ENCODE peak calls at places on chromosomes 3 and 15, in seven cellular contexts. E, R, V, J, C, D and Q are unnamed samples.

GRCh38 chr3:169075710-169076109 is 587.8 kb downstream of the MECOM start:
- DNase-seq in E (no peak), J (no peak), R (no peak), D (no peak), C (no peak), V (no peak), Q (no peak)

GRCh38 chr3:20575153-20575552 is 389.1 kb upstream of the SGO1 start:
- DNase-seq in J (no peak), E (no peak), C (no peak), D (no peak), R (no peak), V (no peak), Q (no peak)

GRCh38 chr3:64294771-64295170 is 69.5 kb upstream of the PRICKLE2 start:
- DNase-seq in E (no peak), D (no peak), V (no peak), J (no peak), C (no peak), R (no peak), Q (no peak)

GRCh38 chr3:151873433-151873832 is at the start of gene SUCNR1:
- DNase-seq in R (no peak), E (no peak), C (no peak), D (no peak), J (no peak), V (no peak), Q (no peak)

GRCh38 chr3:178420033-178420432 is 116.2 kb upstream of the KCNMB2 start:
- DNase-seq in C (no peak), E (no peak), J (no peak), R (no peak), V (no peak), D (no peak), Q (no peak)

GRCh38 chr15:67085818-67086649 is 20.6 kb downstream of the SMAD3 start:
- DNase-seq in C (no peak), J (peak), D (no peak), E (no peak), R (no peak), V (no peak), Q (no peak)

GRCh38 chr15:45710657-45711056 is 75.8 kb downstream of the SQOR start:
- DNase-seq in D (no peak), C (no peak), J (no peak), V (peak), E (no peak), R (no peak), Q (no peak)

GRCh38 chr15:72340366-72340765 is 20.4 kb upstream of the CELF6 start:
- DNase-seq in C (no peak), V (no peak), E (no peak), D (no peak), R (no peak), J (peak), Q (no peak)

GRCh38 chr15:49145651-49146609 is 9.5 kb downstream of the COPS2 start:
- DNase-seq in V (no peak), E (no peak), R (peak), C (no peak), D (no peak), J (no peak), Q (no peak)

GRCh38 chr3:178205750-178206149 is 330.5 kb upstream of the KCNMB2 start:
- DNase-seq in J (no peak), V (no peak), D (no peak), E (no peak), R (no peak), C (no peak), Q (no peak)

GRCh38 chr3:16883057-16883725 is 1.6 kb upstream of the PLCL2 start:
- DNase-seq in R (peak), C (no peak), D (peak), V (no peak), E (no peak), J (no peak), Q (peak)

GRCh38 chr15:79219393-79220056 is 63.0 kb upstream of the ANKRD34C start:
- DNase-seq in R (no peak), E (no peak), J (no peak), D (peak), C (no peak), V (no peak), Q (no peak)

GRCh38 chr15:67879440-67880129 is 39.7 kb upstream of the RNU6-1 start:
- DNase-seq in D (no peak), E (no peak), R (no peak), C (no peak), V (no peak), J (no peak), Q (no peak)

GRCh38 chr3:69294014-69294771 is 91.7 kb downstream of the FRMD4B start:
- DNase-seq in R (no peak), V (no peak), C (no peak), E (no peak), D (no peak), J (no peak), Q (no peak)

GRCh38 chr3:167491626-167492025 is 17.8 kb upstream of the SERPINI2 start:
- DNase-seq in D (no peak), J (no peak), R (peak), E (no peak), V (no peak), C (no peak), Q (no peak)

GRCh38 chr15:41925209-41925608 is 31.4 kb upstream of the SPTBN5 start:
- DNase-seq in R (no peak), J (no peak), D (no peak), E (peak), V (no peak), C (no peak), Q (no peak)

GRCh38 chr15:57922780-57923179 is 142.7 kb downstream of the ALDH1A2 start:
- DNase-seq in R (no peak), D (no peak), J (no peak), C (peak), V (peak), E (peak), Q (no peak)

GRCh38 chr3:186949281-186949982 is 19.1 kb downstream of the ST6GAL1 start:
- DNase-seq in C (no peak), J (no peak), E (no peak), V (no peak), D (no peak), R (no peak), Q (no peak)

GRCh38 chr15:97096303-97096835 is 765.9 kb downstream of the NR2F2 start:
- DNase-seq in J (no peak), V (no peak), C (no peak), D (no peak), R (no peak), E (no peak), Q (no peak)

GRCh38 chr3:12875857-12876451 is 34.6 kb upstream of the RPL32 start:
- DNase-seq in D (no peak), V (peak), E (no peak), R (peak), C (peak), J (no peak), Q (no peak)

GRCh38 chr15:39127151-39127815 is 453.6 kb upstream of the THBS1 start:
- DNase-seq in D (no peak), R (no peak), C (no peak), V (no peak), E (no peak), J (no peak), Q (no peak)

GRCh38 chr15:55879181-55879580 is 114.2 kb downstream of the NEDD4 start:
- DNase-seq in J (no peak), C (no peak), V (no peak), E (no peak), R (no peak), D (no peak), Q (no peak)

GRCh38 chr3:78659386-78659987 is 1108.3 kb downstream of the ROBO1 start:
- DNase-seq in C (peak), J (no peak), V (peak), E (no peak), R (peak), D (no peak), Q (no peak)

GRCh38 chr3:184343200-184343876 is 5.9 kb downstream of the FAM131A start:
- DNase-seq in E (no peak), V (no peak), J (no peak), R (no peak), D (no peak), C (no peak), Q (no peak)

GRCh38 chr3:96813820-96814580 is 394 bp upstream of the EPHA6 start:
- DNase-seq in C (peak), V (peak), E (no peak), R (peak), D (peak), J (no peak), Q (peak)

GRCh38 chr3:146464005-146464595 is 5.3 kb downstream of the PLSCR2 start:
- DNase-seq in J (no peak), D (no peak), E (no peak), V (no peak), C (no peak), R (no peak), Q (no peak)

GRCh38 chr3:47423548-47424145 is 42.8 kb downstream of the PTPN23 start:
- DNase-seq in J (no peak), D (no peak), R (no peak), E (no peak), V (no peak), C (no peak), Q (no peak)

GRCh38 chr3:164962610-164963009 is 115.7 kb downstream of the SI start:
- DNase-seq in D (no peak), E (no peak), C (no peak), J (no peak), R (no peak), V (no peak), Q (no peak)

GRCh38 chr15:57667171-57667924 is 39.2 kb upstream of the POLR2M start:
- DNase-seq in V (no peak), C (no peak), D (no peak), E (no peak), R (peak), J (no peak), Q (no peak)

GRCh38 chr3:98657429-98657828 is 64.0 kb upstream of the CPOX start:
- DNase-seq in R (peak), C (peak), D (no peak), V (peak), E (no peak), J (no peak), Q (peak)

GRCh38 chr15:70299931-70300858 is 202.5 kb upstream of the TLE3 start:
- DNase-seq in D (no peak), V (peak), E (no peak), R (no peak), J (no peak), C (peak), Q (peak)

DNA sequence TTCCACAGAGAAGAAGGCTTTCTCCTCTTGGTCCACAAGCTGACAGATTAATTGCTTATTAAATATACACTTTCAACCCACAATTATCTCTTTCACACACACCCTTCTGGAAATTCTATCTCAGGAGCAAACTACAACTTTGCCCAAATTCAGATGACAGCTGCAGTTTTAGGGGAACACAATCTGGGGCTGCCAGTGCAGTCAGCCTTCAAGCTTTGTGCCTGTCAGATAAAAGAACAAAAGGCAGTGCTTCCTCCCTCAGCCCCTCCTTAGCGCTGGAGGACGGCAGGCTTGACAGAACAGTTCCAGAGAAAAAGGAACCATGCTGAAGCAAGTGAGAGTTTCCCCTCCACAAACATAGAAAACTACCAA is 99.6 kb downstream of the TMCC1 start:
- DNase-seq in V (no peak), R (peak), C (no peak), D (no peak), E (no peak), J (no peak), Q (no peak)
- TF ChIP-seq POLR2AphosphoS5 in V (no peak), R (no peak), C (no peak), D (no peak), E (no peak), J (no peak), Q (no peak)

DNA sequence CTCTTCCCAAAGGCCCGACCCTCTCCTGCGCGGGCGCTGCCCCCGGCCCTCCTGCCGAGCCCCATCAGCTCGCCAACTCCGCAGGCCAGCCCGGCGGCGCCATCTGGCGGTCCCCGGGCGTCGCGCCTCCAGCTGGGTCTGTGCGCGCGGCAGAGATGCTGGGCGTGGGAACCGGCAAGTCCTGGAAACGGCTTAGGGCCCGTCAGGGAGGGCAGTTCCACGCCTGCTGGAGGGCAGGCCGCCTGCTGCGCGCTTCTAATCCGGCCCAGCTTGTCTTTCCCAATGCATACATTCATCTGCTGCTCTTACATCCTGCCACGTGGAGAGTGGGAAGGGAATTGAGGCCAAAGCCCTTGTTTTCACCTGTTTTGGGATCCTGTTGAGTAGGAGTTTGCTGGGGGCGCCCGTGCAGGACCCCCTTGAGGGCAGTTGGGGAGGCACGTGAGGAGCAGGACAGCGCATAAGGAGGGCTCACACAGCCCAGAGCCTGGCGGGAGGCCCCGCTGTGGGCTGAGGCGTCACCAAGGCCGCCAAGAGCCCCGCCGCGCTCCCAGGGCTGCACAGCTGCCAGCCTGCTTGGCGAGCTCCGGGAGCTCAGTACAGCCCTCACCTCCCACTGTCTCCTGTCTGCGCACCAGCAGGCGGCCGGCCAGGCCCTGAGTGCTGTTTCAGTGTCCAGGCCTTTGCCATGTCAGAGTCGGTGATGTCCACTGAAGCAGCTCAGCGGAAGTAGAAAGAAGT is 165.6 kb downstream of the NSMCE3 start:
- DNase-seq in C (peak), E (peak), R (peak), D (no peak), V (peak), J (peak), Q (peak)
- H3K27ac ChIP-seq in C (no peak), E (peak), R (no peak), D (no peak), V (no peak), J (no peak), Q (no peak)

GRCh38 chr15:25051399-25052154 is 96.8 kb downstream of the SNRPN start:
- DNase-seq in E (peak), V (no peak), R (no peak), J (no peak), C (no peak), D (peak), Q (peak)
- TF ChIP-seq POLR2AphosphoS5 in E (no peak), V (no peak), R (no peak), J (no peak), C (no peak), D (no peak), Q (no peak)

DNA sequence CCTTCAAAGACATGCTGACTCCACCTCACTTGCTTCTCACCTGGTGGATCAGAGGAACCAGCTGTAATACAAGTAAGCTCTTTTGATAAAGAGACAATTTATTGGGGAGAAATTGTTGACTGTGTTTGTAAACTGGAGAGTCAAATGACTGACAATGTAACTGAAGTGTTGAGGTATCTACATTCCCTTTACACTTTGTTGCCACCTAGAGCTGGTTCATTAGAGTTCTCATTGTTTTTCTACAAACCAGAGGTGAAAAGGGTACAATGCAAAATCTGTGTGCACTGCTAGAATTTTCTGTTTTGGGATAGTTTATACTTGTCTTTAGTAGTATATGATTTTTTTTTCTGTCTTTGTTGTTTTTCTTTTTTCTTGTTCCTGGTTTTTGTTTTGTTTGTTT is 8.7 kb upstream of the LRRC58 start:
- DNase-seq in V (no peak), J (no peak), D (no peak), E (no peak), R (peak), C (no peak), Q (no peak)
- H3K27ac ChIP-seq in V (no peak), J (no peak), D (no peak), E (no peak), R (no peak), C (no peak), Q (no peak)

DNA sequence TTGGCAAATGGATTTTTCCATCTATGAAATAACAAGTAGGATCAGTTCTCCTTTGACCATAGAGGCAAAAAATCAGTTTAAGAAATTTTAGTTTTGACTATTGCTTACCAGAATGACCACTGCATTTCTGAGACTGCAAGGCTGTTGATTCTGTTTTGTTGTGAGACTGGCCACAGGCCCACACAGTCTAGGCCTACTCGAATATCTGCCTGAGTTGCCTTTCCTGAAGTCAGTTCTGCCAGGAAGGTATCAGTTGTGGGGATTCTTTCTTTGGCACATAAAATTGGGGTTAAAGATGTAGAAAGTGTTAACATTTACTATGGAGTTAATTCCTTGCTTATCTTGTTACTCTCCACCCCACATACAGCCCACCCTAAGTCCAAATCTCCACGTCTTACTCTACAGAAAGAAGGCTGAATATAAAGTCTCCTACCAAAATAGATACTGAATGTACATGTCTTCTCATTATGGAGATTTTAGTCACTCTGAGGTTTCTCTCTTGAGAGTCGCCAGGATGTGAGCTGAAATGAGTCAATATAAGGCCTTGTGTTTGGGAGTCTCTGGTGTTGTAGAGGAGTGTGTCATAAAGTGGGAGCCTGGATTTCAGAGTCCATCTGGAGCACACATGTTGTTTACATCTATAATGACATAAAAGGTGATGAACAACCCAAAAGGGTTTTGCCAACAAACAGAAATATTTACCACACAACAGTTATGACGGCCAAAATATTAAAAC is 45.0 kb upstream of the WWTR1 start:
- DNase-seq in E (no peak), J (no peak), C (no peak), D (no peak), V (no peak), R (no peak), Q (no peak)
- TF ChIP-seq POLR2AphosphoS5 in E (no peak), J (no peak), C (no peak), D (no peak), V (no peak), R (no peak), Q (no peak)

GRCh38 chr3:76043746-76044145 is 258.4 kb upstream of the ZNF717 start:
- DNase-seq in V (no peak), J (no peak), D (no peak), E (no peak), C (no peak), R (peak), Q (no peak)
- H3K27ac ChIP-seq in V (no peak), J (no peak), D (no peak), E (no peak), C (no peak), R (peak), Q (no peak)

DNA sequence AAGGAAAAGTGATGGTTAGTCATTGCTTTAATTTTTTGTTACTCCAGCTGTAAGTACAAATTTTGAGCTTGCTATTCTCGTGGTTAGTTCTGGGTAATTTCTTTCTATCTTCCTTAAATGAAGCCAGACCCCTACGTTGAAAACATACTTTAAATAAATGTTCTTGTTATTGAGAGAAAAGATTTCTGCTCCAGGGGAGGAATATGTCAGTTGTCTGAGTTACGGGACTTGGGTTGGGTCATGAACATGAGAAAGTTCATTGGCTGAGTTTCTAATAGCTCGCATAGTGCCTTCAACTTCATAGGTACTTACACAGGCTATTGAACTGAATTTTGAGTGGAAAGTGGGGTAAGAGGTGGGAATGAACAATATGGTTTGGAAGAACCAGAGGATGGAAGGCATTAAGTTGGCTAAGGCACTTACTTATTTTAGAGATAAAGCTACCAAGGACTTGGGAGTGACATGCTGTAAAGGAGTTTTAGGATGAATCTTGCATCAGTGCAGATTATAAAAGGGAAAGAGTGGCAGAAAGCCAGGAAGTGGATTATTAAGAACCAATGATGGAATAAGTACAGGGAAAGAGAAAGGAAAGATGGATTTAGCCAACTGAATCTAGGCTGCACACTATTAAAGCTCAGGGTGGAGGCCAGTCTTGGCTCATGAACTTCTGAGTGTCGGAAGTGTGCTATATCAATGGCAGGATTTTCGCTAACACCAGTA is 1.4 kb downstream of the RPSA start:
- DNase-seq in V (no peak), R (no peak), D (no peak), J (peak), E (no peak), C (no peak), Q (no peak)
- TF ChIP-seq POLR2AphosphoS5 in V (no peak), R (peak), D (no peak), J (no peak), E (no peak), C (no peak), Q (no peak)

GRCh38 chr3:66437341-66437929 is 63.4 kb downstream of the LRIG1 start:
- DNase-seq in E (no peak), R (no peak), D (no peak), V (no peak), C (no peak), J (no peak), Q (no peak)

GRCh38 chr3:66432767-66433521 is 67.9 kb downstream of the LRIG1 start:
- DNase-seq in V (no peak), R (no peak), E (no peak), C (no peak), D (no peak), J (no peak), Q (no peak)

GRCh38 chr3:66438045-66438444 is 62.8 kb downstream of the LRIG1 start:
- DNase-seq in J (no peak), R (no peak), V (no peak), E (no peak), D (no peak), C (no peak), Q (no peak)

GRCh38 chr3:66433522-66433782 is 67.4 kb downstream of the LRIG1 start:
- DNase-seq in V (no peak), D (no peak), R (no peak), C (no peak), E (no peak), J (no peak), Q (no peak)

DNA sequence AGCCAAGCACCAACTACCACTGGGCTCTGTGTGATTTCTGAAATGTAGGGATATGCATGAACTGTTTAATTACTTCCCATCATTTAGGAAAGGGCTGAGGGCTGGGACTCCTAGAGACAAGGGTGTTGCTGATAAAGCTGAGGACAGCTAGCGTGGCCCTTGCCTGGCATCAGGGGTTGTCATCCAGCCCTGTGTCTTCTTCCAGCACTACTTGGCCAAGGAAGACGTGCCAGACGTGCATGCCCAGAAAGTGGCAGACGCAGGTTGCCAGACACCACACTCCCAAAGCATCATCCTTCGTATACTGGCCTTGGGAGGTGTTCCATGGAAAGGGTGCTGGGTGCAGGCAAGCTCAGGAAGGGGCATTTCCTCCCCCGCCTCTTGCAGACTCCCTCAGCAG is 64.8 kb downstream of the LRIG1 start:
- DNase-seq in R (no peak), J (no peak), V (no peak), C (no peak), E (no peak), D (no peak), Q (no peak)
- H3K27ac ChIP-seq in R (peak), J (no peak), V (peak), C (no peak), E (peak), D (no peak), Q (no peak)